ENCODE peak calls at places on chromosomes 4 and X, in six cellular contexts. U is H9, F is mesenchymal stem cell, D is neuronal stem cell, V is IMR-90, B is H1. M is an unnamed sample. For H3K9me3, the result is how much of the 10 kb centered on the place peaks cover.

GRCh38 chrX:24235084-24235710 is 78.7 kb downstream of the SUPT20HL2 start:
- DNase-seq in U (no peak), F (no peak), D (no peak), V (no peak), B (no peak), M (no peak)

GRCh38 chr4:167210166-167210565 is 24.1 kb downstream of the SPOCK3 start:
- DNase-seq in U (no peak), F (no peak), D (no peak), V (no peak), B (no peak), M (no peak)

GRCh38 chr4:181952478-181952877 is 290.7 kb upstream of the TENM3 start:
- DNase-seq in U (no peak), F (peak), D (no peak), V (peak), B (no peak), M (no peak)

GRCh38 chr4:89496851-89497250 is 189.3 kb upstream of the GPRIN3 start:
- DNase-seq in U (no peak), F (no peak), D (no peak), V (peak), B (no peak), M (no peak)

GRCh38 chr4:176063718-176064117 is 1.9 kb upstream of the WDR17 start:
- DNase-seq in U (no peak), F (no peak), D (no peak), V (no peak), B (no peak), M (no peak)

GRCh38 chr4:47615385-47615784 is 130.3 kb downstream of the ATP10D start:
- DNase-seq in U (no peak), F (no peak), D (no peak), V (peak), B (no peak), M (no peak)

GRCh38 chr4:105944535-105944934 is 49.3 kb downstream of the NPNT start:
- DNase-seq in U (no peak), F (no peak), D (no peak), V (peak), B (no peak), M (peak)

GRCh38 chrX:49060914-49061313 is 2.1 kb downstream of the CCDC120 start:
- DNase-seq in U (no peak), F (no peak), D (no peak), V (no peak), B (no peak), M (no peak)

GRCh38 chrX:45571453-45571852 is 370.8 kb upstream of the DIPK2B start:
- DNase-seq in U (no peak), F (no peak), D (no peak), V (no peak), B (no peak), M (no peak)

GRCh38 chr4:121989715-121990114 is 37.9 kb upstream of the TRPC3 start:
- DNase-seq in U (no peak), F (no peak), D (no peak), V (peak), B (no peak), M (no peak)

GRCh38 chr4:23717528-23718248 is 172.2 kb downstream of the PPARGC1A start:
- DNase-seq in U (no peak), F (peak), D (no peak), V (peak), B (no peak), M (no peak)

GRCh38 chr4:142547974-142548373 is 298.1 kb downstream of the INPP4B start:
- DNase-seq in U (no peak), F (no peak), D (no peak), V (peak), B (no peak), M (no peak)

GRCh38 chrX:20042221-20042620 is 51.4 kb upstream of the BCLAF3 start:
- DNase-seq in U (no peak), F (no peak), D (no peak), V (no peak), B (no peak), M (no peak)

GRCh38 chr4:60384475-60384874 is 815.7 kb upstream of the ADGRL3 start:
- DNase-seq in U (no peak), F (no peak), D (no peak), V (no peak), B (no peak), M (no peak)

GRCh38 chr4:19684079-19684478 is 567.6 kb upstream of the SLIT2 start:
- DNase-seq in U (no peak), F (no peak), D (no peak), V (no peak), B (no peak), M (no peak)

GRCh38 chr4:165207016-165207430 is 338 bp upstream of the KLHL2 start:
- DNase-seq in U (peak), F (no peak), D (peak), V (peak), B (no peak), M (no peak)

GRCh38 chr4:97367878-97368277 is 775.4 kb downstream of the STPG2 start:
- DNase-seq in U (no peak), F (no peak), D (no peak), V (no peak), B (no peak), M (no peak)

GRCh38 chrX:47658684-47659515 is at the start of gene UXT:
- DNase-seq in U (peak), F (peak), D (peak), V (peak), B (peak), M (peak)

GRCh38 chr4:72606751-72607150 is 37.7 kb upstream of the ADAMTS3 start:
- DNase-seq in U (no peak), F (no peak), D (no peak), V (no peak), B (no peak), M (no peak)
- H4K8ac ChIP-seq in U (no peak), F (no peak), D (no peak), V (no peak), B (no peak), M (no peak)

GRCh38 chr4:92257931-92258857 is 45.6 kb upstream of the GRID2 start:
- DNase-seq in U (peak), F (no peak), D (no peak), V (no peak), B (no peak), M (no peak)

GRCh38 chr4:92253986-92254671 is 49.6 kb upstream of the GRID2 start:
- DNase-seq in U (peak), F (no peak), D (no peak), V (no peak), B (no peak), M (no peak)

GRCh38 chr4:92254767-92255442 is 48.9 kb upstream of the GRID2 start:
- DNase-seq in U (peak), F (no peak), D (no peak), V (no peak), B (peak), M (no peak)

GRCh38 chr4:92252846-92253245 is 50.9 kb upstream of the GRID2 start:
- DNase-seq in U (no peak), F (no peak), D (no peak), V (no peak), B (no peak), M (no peak)

GRCh38 chr4:92255920-92256244 is 47.9 kb upstream of the GRID2 start:
- DNase-seq in U (no peak), F (no peak), D (no peak), V (no peak), B (no peak), M (no peak)
- H3K9me3 ChIP-seq in U (under half), F (under half), D (under half), V (under half), B (half or more), M (under half)

GRCh38 chr4:53005808-53006207 is 143.7 kb downstream of the RASL11B start:
- DNase-seq in U (no peak), F (no peak), D (no peak), V (no peak), B (no peak), M (no peak)
- H4K8ac ChIP-seq in U (no peak), F (peak), D (no peak), V (no peak), B (no peak), M (no peak)

GRCh38 chrX:74250574-74250973 is 53.4 kb upstream of the ZCCHC13 start:
- DNase-seq in U (no peak), F (peak), D (no peak), V (no peak), B (no peak), M (peak)

GRCh38 chrX:74251006-74251930 is 52.7 kb upstream of the ZCCHC13 start:
- DNase-seq in U (no peak), F (peak), D (no peak), V (peak), B (no peak), M (peak)

GRCh38 chrX:74246524-74246923 is 57.5 kb upstream of the ZCCHC13 start:
- DNase-seq in U (no peak), F (peak), D (no peak), V (peak), B (no peak), M (peak)

GRCh38 chrX:74249963-74250362 is 54.0 kb upstream of the ZCCHC13 start:
- DNase-seq in U (peak), F (peak), D (no peak), V (no peak), B (peak), M (peak)

GRCh38 chrX:74248889-74249288 is 55.1 kb upstream of the ZCCHC13 start:
- DNase-seq in U (peak), F (peak), D (no peak), V (no peak), B (no peak), M (no peak)
- H3K9me3 ChIP-seq in U (under half), F (under half), D (under half), V (under half), B (under half), M (under half)

GRCh38 chrX:111680988-111681779 is at the start of gene ALG13:
- DNase-seq in U (peak), F (peak), D (peak), V (peak), B (peak), M (peak)
- H4K8ac ChIP-seq in U (no peak), F (peak), D (no peak), V (peak), B (peak), M (peak)

GRCh38 chr4:92251711-92252110 is 52.1 kb upstream of the GRID2 start:
- DNase-seq in U (no peak), F (no peak), D (no peak), V (no peak), B (no peak), M (no peak)

GRCh38 chr4:92249541-92249940 is 54.2 kb upstream of the GRID2 start:
- DNase-seq in U (no peak), F (no peak), D (no peak), V (no peak), B (no peak), M (no peak)

GRCh38 chr4:92253550-92253949 is 50.2 kb upstream of the GRID2 start:
- DNase-seq in U (peak), F (no peak), D (no peak), V (no peak), B (no peak), M (no peak)
- H3K9me3 ChIP-seq in U (half or more), F (under half), D (under half), V (under half), B (half or more), M (under half)

DNA sequence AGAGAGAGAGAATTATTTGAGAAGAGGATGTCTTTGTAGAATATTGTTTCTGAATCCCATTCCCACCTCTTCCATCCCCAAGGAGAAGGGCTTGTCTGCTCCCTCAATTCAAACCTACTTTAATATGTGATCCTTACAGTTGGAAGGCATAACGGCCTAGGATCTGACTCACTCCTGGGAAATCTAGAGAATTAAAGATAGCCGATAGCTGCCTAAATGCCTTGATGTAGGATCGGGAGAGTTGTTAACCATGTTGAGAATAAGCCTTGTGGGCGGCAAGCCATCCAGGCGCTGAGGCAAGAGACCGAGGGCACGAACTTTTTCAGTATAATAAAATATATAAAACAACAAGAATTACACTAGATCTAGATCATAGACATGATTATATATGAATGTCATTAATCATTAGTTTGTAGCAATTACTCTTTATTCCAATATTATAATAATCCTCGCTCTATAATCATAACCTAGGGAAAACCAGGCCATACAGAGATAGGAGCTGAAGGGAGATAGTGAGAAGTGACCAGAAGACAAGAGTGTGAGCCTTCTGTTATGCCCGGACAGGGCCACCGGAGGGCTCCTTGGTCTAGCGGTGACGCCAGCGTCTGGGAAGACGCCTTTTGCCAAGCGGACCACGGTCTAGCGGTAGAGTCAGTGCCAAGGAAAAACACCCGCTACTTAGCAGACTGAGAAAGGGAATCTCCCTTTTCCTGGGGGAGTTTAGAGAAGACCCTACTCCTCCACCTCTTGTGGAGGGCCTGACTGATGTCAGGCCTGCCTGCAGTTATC is 13.5 kb downstream of the EMCN start:
- DNase-seq in U (peak), F (no peak), D (no peak), V (no peak), B (peak), M (no peak)
- H4K8ac ChIP-seq in U (no peak), F (no peak), D (no peak), V (no peak), B (no peak), M (no peak)

GRCh38 chr4:88359558-88359957 is 19.1 kb upstream of the HERC6 start:
- DNase-seq in U (no peak), F (no peak), D (no peak), V (no peak), B (peak), M (peak)
- H3K9me3 ChIP-seq in U (under half), F (under half), D (under half), V (under half), B (under half), M (under half)